ENCODE peak calls at places on chromosomes 12 and 14, in ten cellular contexts. A is lung, Q is sigmoid colon, Y is WTC11, E is AG04450, N is GM12865, Z is mucosa of descending colon, K is MCF 10A, W is GM13976, U is tibial artery. D is an unnamed sample.

GRCh38 chr12:19499030-19499429 is 59.7 kb downstream of the AEBP2 start:
- DNase-seq in A (no peak), Q (no peak), Y (no peak), E (no peak), N (no peak), Z (no peak), K (no peak), W (no peak), U (no peak), D (no peak)

GRCh38 chr12:28583771-28584261 is 393.6 kb downstream of the CCDC91 start:
- DNase-seq in A (no peak), Q (no peak), Y (no peak), E (no peak), N (no peak), Z (no peak), K (peak), W (no peak), U (no peak), D (no peak)

GRCh38 chr12:101566318-101566717 is 28.5 kb upstream of the MYBPC1 start:
- DNase-seq in A (no peak), Q (no peak), Y (peak), E (no peak), N (no peak), Z (no peak), K (peak), W (no peak), U (no peak), D (no peak)

GRCh38 chr12:116087962-116088361 is 189.5 kb downstream of the MED13L start:
- DNase-seq in A (no peak), Q (no peak), Y (no peak), E (no peak), N (peak), Z (no peak), K (no peak), W (no peak), U (no peak), D (no peak)

GRCh38 chr12:3342051-3342450 is 149.0 kb upstream of the PRMT8 start:
- DNase-seq in A (no peak), Q (no peak), Y (peak), E (no peak), N (peak), Z (peak), K (peak), W (peak), U (no peak), D (no peak)

GRCh38 chr12:127810026-127810425 is 456.9 kb upstream of the TMEM132C start:
- DNase-seq in A (no peak), Q (no peak), Y (no peak), E (no peak), N (no peak), Z (peak), K (peak), W (no peak), U (no peak), D (no peak)

GRCh38 chr14:21103165-21103709 is 2.4 kb downstream of the TMEM253 start:
- DNase-seq in A (no peak), Q (no peak), Y (no peak), E (no peak), N (no peak), Z (no peak), K (no peak), W (no peak), U (no peak), D (no peak)

GRCh38 chr14:100138082-100138787 is 21.2 kb downstream of the DEGS2 start:
- DNase-seq in A (no peak), Q (no peak), Y (no peak), E (no peak), N (peak), Z (no peak), K (no peak), W (peak), U (no peak), D (peak)

GRCh38 chr12:41061189-41061588 is 126.9 kb upstream of the PDZRN4 start:
- DNase-seq in A (no peak), Q (no peak), Y (no peak), E (no peak), N (no peak), Z (no peak), K (no peak), W (no peak), U (no peak), D (no peak)

GRCh38 chr12:89537389-89537788 is 11.5 kb upstream of the POC1B start:
- DNase-seq in A (no peak), Q (no peak), Y (no peak), E (no peak), N (no peak), Z (no peak), K (no peak), W (no peak), U (no peak), D (no peak)

GRCh38 chr12:92721130-92721529 is 18.3 kb downstream of the PLEKHG7 start:
- DNase-seq in A (no peak), Q (no peak), Y (no peak), E (no peak), N (no peak), Z (no peak), K (no peak), W (no peak), U (no peak), D (no peak)

GRCh38 chr12:100896192-100896591 is 101.6 kb downstream of the ANO4 start:
- DNase-seq in A (no peak), Q (no peak), Y (no peak), E (no peak), N (no peak), Z (no peak), K (no peak), W (no peak), U (no peak), D (no peak)

GRCh38 chr14:103537175-103537990 is 8.4 kb downstream of the TRMT61A start:
- DNase-seq in A (no peak), Q (peak), Y (no peak), E (no peak), N (no peak), Z (no peak), K (no peak), W (no peak), U (no peak), D (no peak)

GRCh38 chr12:81255456-81255855 is 177.6 kb downstream of the ACSS3 start:
- DNase-seq in A (no peak), Q (no peak), Y (no peak), E (no peak), N (no peak), Z (no peak), K (no peak), W (no peak), U (no peak), D (no peak)

GRCh38 chr12:111211910-111212757 is 156.8 kb downstream of the PHETA1 start:
- DNase-seq in A (no peak), Q (no peak), Y (peak), E (no peak), N (peak), Z (peak), K (peak), W (no peak), U (no peak), D (no peak)

GRCh38 chr14:89444044-89444443 is 27.0 kb upstream of the FOXN3 start:
- DNase-seq in A (no peak), Q (peak), Y (no peak), E (no peak), N (peak), Z (no peak), K (no peak), W (peak), U (peak), D (peak)

GRCh38 chr12:69475237-69475984 is 5.2 kb downstream of the FRS2 start:
- DNase-seq in A (no peak), Q (no peak), Y (no peak), E (no peak), N (no peak), Z (no peak), K (no peak), W (no peak), U (no peak), D (no peak)

GRCh38 chr12:22856120-22856699 is 231.2 kb downstream of the ETNK1 start:
- DNase-seq in A (no peak), Q (no peak), Y (no peak), E (peak), N (peak), Z (no peak), K (peak), W (peak), U (no peak), D (no peak)

GRCh38 chr14:28879571-28879970 is 113.0 kb downstream of the FOXG1 start:
- DNase-seq in A (no peak), Q (no peak), Y (no peak), E (no peak), N (no peak), Z (no peak), K (no peak), W (no peak), U (no peak), D (no peak)

GRCh38 chr12:20370001-20370381 is 1.7 kb downstream of the PDE3A start:
- DNase-seq in A (no peak), Q (peak), Y (peak), E (no peak), N (no peak), Z (peak), K (no peak), W (no peak), U (peak), D (no peak)

GRCh38 chr12:20527396-20528154 is 159.2 kb downstream of the PDE3A start:
- DNase-seq in A (no peak), Q (no peak), Y (no peak), E (peak), N (no peak), Z (no peak), K (peak), W (no peak), U (no peak), D (no peak)

GRCh38 chr12:88325076-88325827 is 183.1 kb downstream of the TMTC3 start:
- DNase-seq in A (no peak), Q (no peak), Y (no peak), E (peak), N (no peak), Z (peak), K (peak), W (no peak), U (no peak), D (no peak)

GRCh38 chr12:132836803-132837331 is 8.2 kb upstream of the GOLGA3 start:
- DNase-seq in A (no peak), Q (no peak), Y (no peak), E (no peak), N (peak), Z (no peak), K (no peak), W (no peak), U (no peak), D (peak)

GRCh38 chr12:115898670-115899069 is 378.8 kb downstream of the MED13L start:
- DNase-seq in A (no peak), Q (no peak), Y (no peak), E (no peak), N (peak), Z (peak), K (no peak), W (no peak), U (no peak), D (no peak)

GRCh38 chr12:8948711-8949524 is 527 bp downstream of the M6PR start:
- DNase-seq in A (no peak), Q (no peak), Y (no peak), E (no peak), N (peak), Z (peak), K (peak), W (no peak), U (no peak), D (no peak)

GRCh38 chr12:57720606-57721595 is 17.6 kb downstream of the AGAP2 start:
- DNase-seq in A (no peak), Q (no peak), Y (no peak), E (no peak), N (no peak), Z (no peak), K (no peak), W (peak), U (no peak), D (no peak)

GRCh38 chr12:32889073-32889760 is 7.4 kb downstream of the PKP2 start:
- DNase-seq in A (no peak), Q (no peak), Y (no peak), E (no peak), N (no peak), Z (no peak), K (no peak), W (no peak), U (no peak), D (no peak)

GRCh38 chr12:21934173-21934572 is 7.1 kb downstream of the ABCC9 start:
- DNase-seq in A (no peak), Q (no peak), Y (no peak), E (no peak), N (no peak), Z (no peak), K (no peak), W (no peak), U (no peak), D (no peak)

GRCh38 chr12:49014547-49014946 is 4.0 kb downstream of the PRKAG1 start:
- DNase-seq in A (no peak), Q (no peak), Y (no peak), E (no peak), N (no peak), Z (no peak), K (peak), W (no peak), U (no peak), D (no peak)

GRCh38 chr12:124613151-124613585 is 45.8 kb upstream of the NCOR2 start:
- DNase-seq in A (no peak), Q (no peak), Y (no peak), E (no peak), N (no peak), Z (peak), K (no peak), W (no peak), U (no peak), D (no peak)

GRCh38 chr14:86420131-86420530 is 890.2 kb downstream of the FLRT2 start:
- DNase-seq in A (no peak), Q (no peak), Y (no peak), E (no peak), N (no peak), Z (no peak), K (no peak), W (no peak), U (no peak), D (no peak)

GRCh38 chr12:95733156-95733825 is 57.3 kb downstream of the NTN4 start:
- DNase-seq in A (no peak), Q (no peak), Y (no peak), E (peak), N (no peak), Z (peak), K (peak), W (no peak), U (no peak), D (no peak)

GRCh38 chr12:30753233-30753632 is 1.5 kb downstream of the CAPRIN2 start:
- DNase-seq in A (no peak), Q (no peak), Y (peak), E (no peak), N (peak), Z (no peak), K (peak), W (no peak), U (no peak), D (peak)

GRCh38 chr12:56040151-56040550 is 1.6 kb upstream of the RPS26 start:
- DNase-seq in A (no peak), Q (no peak), Y (no peak), E (no peak), N (no peak), Z (no peak), K (no peak), W (no peak), U (no peak), D (no peak)

GRCh38 chr14:106691601-106692291 is 1165.4 kb downstream of the TMEM121 start:
- DNase-seq in A (no peak), Q (no peak), Y (peak), E (no peak), N (peak), Z (peak), K (no peak), W (peak), U (no peak), D (peak)

GRCh38 chr12:26046886-26047285 is 78.0 kb downstream of the BHLHE41 start:
- DNase-seq in A (no peak), Q (no peak), Y (no peak), E (no peak), N (no peak), Z (no peak), K (no peak), W (no peak), U (no peak), D (no peak)

GRCh38 chr12:638948-639557 is 24.2 kb downstream of the NINJ2 start:
- DNase-seq in A (no peak), Q (no peak), Y (no peak), E (no peak), N (no peak), Z (no peak), K (no peak), W (no peak), U (no peak), D (no peak)

GRCh38 chr12:642633-643477 is 20.4 kb downstream of the NINJ2 start:
- DNase-seq in A (peak), Q (peak), Y (peak), E (no peak), N (peak), Z (peak), K (peak), W (peak), U (peak), D (peak)

GRCh38 chr12:636632-637031 is 26.6 kb downstream of the NINJ2 start:
- DNase-seq in A (no peak), Q (no peak), Y (no peak), E (no peak), N (peak), Z (no peak), K (no peak), W (no peak), U (no peak), D (no peak)

GRCh38 chr12:639566-639965 is 23.7 kb downstream of the NINJ2 start:
- DNase-seq in A (no peak), Q (no peak), Y (no peak), E (no peak), N (peak), Z (no peak), K (no peak), W (peak), U (no peak), D (peak)

GRCh38 chr12:639988-640387 is 23.3 kb downstream of the NINJ2 start:
- DNase-seq in A (no peak), Q (no peak), Y (no peak), E (no peak), N (peak), Z (no peak), K (no peak), W (no peak), U (no peak), D (no peak)
- TF ChIP-seq CTCF in A (no peak), Q (no peak), Y (no peak), E (no peak), N (no peak), Z (no peak), K (no peak), W (no peak), U (no peak), D (no peak)

DNA sequence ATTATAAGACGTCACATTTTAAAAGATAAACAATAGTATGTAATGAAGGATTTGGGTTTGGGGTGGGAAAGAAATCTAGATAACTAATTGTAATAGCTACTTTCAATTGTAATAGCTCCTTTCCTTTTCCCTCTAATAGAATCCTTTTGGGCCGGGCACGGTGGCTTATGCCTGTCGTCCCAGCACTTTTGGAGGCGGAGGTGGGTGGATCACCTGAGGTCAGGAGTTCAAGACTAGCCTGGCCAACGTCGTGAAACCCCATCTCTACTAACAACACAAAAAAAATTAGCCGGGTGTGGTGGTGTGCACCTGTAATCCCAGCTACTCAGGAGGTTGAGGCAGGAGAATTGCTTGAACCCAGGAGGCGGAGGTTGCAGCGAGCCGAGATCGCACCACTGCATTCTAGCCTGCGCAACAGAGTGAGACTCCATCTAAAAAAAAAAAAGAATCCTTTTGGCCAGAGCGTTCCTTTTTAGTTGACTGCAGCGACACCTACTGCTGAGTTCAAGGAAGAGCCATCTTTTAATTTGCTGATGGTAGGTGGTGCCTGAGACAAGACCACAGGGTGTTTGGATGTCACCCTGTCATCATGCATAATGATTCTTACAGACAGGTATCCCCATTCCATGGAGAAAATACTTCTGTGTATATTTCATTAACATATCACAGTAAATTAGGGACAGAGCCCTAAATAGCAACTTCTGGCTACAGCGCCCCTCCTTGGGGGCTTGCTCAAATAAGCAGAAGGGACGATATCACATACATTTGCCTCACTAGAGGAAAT is 79.5 kb downstream of the ARMH4 start:
- DNase-seq in A (peak), Q (no peak), Y (peak), E (peak), N (peak), Z (peak), K (peak), W (peak), U (peak), D (peak)
- TF ChIP-seq CTCF in A (peak), Q (peak), Y (peak), E (peak), N (peak), Z (peak), K (peak), W (peak), U (peak), D (peak)

GRCh38 chr12:6606331-6607131 is 648 bp downstream of the CHD4 start:
- DNase-seq in A (peak), Q (peak), Y (peak), E (no peak), N (peak), Z (peak), K (peak), W (peak), U (peak), D (peak)
- TF ChIP-seq CTCF in A (no peak), Q (no peak), Y (no peak), E (no peak), N (no peak), Z (no peak), K (no peak), W (no peak), U (no peak), D (no peak)

GRCh38 chr12:118706437-118706836 is 274.9 kb upstream of the SRRM4 start:
- DNase-seq in A (no peak), Q (no peak), Y (no peak), E (no peak), N (peak), Z (no peak), K (no peak), W (peak), U (no peak), D (peak)

DNA sequence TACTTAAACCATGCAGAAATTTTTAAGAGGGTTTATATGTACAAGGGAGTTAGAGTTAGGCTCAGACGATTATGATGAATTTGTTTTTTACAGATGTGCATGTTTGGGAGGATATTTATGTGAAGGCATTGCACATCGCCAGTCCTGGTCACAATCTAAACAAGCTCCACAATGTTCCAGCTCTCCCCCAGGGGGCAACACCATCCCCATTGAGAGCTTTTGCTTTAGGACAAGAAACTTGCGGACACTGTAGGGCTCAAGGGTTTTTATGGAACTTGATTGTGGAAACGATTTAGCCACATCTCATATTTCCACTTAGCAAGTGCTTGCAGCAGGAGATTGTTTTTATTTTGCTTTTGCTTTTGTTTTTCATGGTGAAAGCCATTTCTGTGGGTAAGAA is 276.8 kb upstream of the SRRM4 start:
- DNase-seq in A (no peak), Q (no peak), Y (peak), E (no peak), N (no peak), Z (no peak), K (no peak), W (no peak), U (no peak), D (no peak)
- TF ChIP-seq CTCF in A (no peak), Q (no peak), Y (no peak), E (no peak), N (no peak), Z (no peak), K (no peak), W (no peak), U (no peak), D (no peak)

DNA sequence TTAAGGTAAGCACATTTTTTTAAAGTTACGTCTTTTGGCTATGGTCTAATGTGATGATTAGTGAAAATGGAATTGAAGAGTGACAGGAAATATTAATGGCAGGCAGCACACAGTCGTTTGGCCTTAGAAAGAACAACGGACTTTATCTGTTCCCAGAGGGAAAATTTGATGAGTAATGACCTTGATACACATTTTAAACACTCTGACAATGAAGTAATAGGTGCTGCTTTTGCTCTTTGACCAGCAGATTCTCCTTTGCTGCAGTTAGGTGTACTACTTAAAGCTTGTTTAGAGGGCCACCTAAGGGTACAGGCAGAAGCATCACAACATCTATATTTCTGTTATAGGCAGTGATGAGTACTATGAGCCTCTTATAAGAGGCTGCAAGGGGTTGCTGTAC is 27.1 kb upstream of the RNU6-8 start:
- DNase-seq in A (no peak), Q (no peak), Y (no peak), E (no peak), N (no peak), Z (no peak), K (peak), W (no peak), U (no peak), D (no peak)
- TF ChIP-seq CTCF in A (no peak), Q (no peak), Y (no peak), E (no peak), N (no peak), Z (no peak), K (no peak), W (peak), U (no peak), D (peak)

GRCh38 chr12:52023976-52024688 is 17.4 kb downstream of the TAMALIN start:
- DNase-seq in A (no peak), Q (no peak), Y (no peak), E (no peak), N (no peak), Z (no peak), K (no peak), W (no peak), U (no peak), D (no peak)
- TF ChIP-seq CTCF in A (no peak), Q (peak), Y (peak), E (no peak), N (no peak), Z (no peak), K (no peak), W (no peak), U (peak), D (peak)

D was measured in GM10248.